ENCODE peak calls at places on chromosomes 16 and 17, in eight cellular contexts. X, A, H, M, P, E, C and T are unnamed samples.

GRCh38 chr17:36212958-36213357 is 2.1 kb downstream of the CCL4L2 start:
- DNase-seq in M (no peak), E (no peak), P (no peak), X (no peak), H (no peak), C (no peak), A (no peak), T (no peak)

GRCh38 chr16:23807028-23807427 is 28.8 kb upstream of the PRKCB start:
- DNase-seq in X (no peak), M (no peak), C (no peak), P (no peak), E (no peak), A (no peak), H (no peak), T (no peak)

GRCh38 chr17:38728290-38728831 is 1.8 kb upstream of the CISD3 start:
- DNase-seq in E (no peak), P (no peak), M (no peak), A (no peak), X (no peak), H (no peak), C (no peak), T (no peak)

GRCh38 chr17:74601944-74602572 is 10.0 kb upstream of the CD300LD start:
- DNase-seq in C (peak), E (no peak), X (no peak), H (peak), M (peak), P (no peak), A (peak), T (peak)

GRCh38 chr16:24525970-24526559 is 13.3 kb upstream of the RBBP6 start:
- DNase-seq in H (no peak), X (peak), E (no peak), A (no peak), C (no peak), M (peak), P (no peak), T (no peak)

GRCh38 chr17:74769266-74769855 is 6.8 kb downstream of the NAT9 start:
- DNase-seq in A (no peak), C (no peak), P (no peak), E (no peak), H (no peak), M (no peak), X (no peak), T (no peak)

GRCh38 chr16:67961551-67961957 is 6.9 kb downstream of the SLC12A4 start:
- DNase-seq in P (no peak), E (no peak), C (peak), X (no peak), H (no peak), A (no peak), M (no peak), T (no peak)

GRCh38 chr17:48429156-48429555 is 858 bp downstream of the SKAP1 start:
- DNase-seq in A (no peak), H (no peak), M (no peak), E (no peak), X (no peak), C (no peak), P (no peak), T (no peak)

GRCh38 chr16:57871457-57871856 is 69.2 kb upstream of the KIFC3 start:
- DNase-seq in P (peak), C (no peak), X (peak), M (peak), A (no peak), H (peak), E (no peak), T (no peak)

GRCh38 chr17:2124391-2124790 is 69.5 kb downstream of the HIC1 start:
- DNase-seq in A (no peak), C (no peak), X (no peak), M (peak), H (no peak), E (no peak), P (no peak), T (no peak)

GRCh38 chr17:3208484-3208883 is 1.0 kb downstream of the OR1A1 start:
- DNase-seq in X (no peak), C (no peak), A (no peak), P (no peak), E (no peak), M (no peak), H (no peak), T (no peak)

GRCh38 chr17:17156107-17156506 is 50.0 kb downstream of the PLD6 start:
- DNase-seq in P (no peak), E (no peak), X (no peak), A (no peak), M (peak), H (peak), C (no peak), T (no peak)

GRCh38 chr17:61088556-61088955 is 311.1 kb upstream of the TBX2 start:
- DNase-seq in H (no peak), E (no peak), M (no peak), A (no peak), P (no peak), C (no peak), X (no peak), T (no peak)

GRCh38 chr17:8994319-8994718 is 27.0 kb upstream of the NTN1 start:
- DNase-seq in H (peak), A (no peak), X (peak), E (peak), C (peak), P (no peak), M (peak), T (peak)

GRCh38 chr16:48608871-48609452 is 1.0 kb downstream of the N4BP1 start:
- DNase-seq in P (no peak), C (no peak), A (no peak), E (no peak), X (no peak), M (peak), H (no peak), T (no peak)

GRCh38 chr16:29789775-29790182 is 772 bp upstream of the KIF22 start:
- DNase-seq in X (no peak), C (no peak), H (no peak), P (no peak), M (no peak), A (no peak), E (no peak), T (no peak)